ENCODE peak calls at places on chromosome 9, in five cellular contexts. One of them, this sample, is unnamed.

GRCh38 chr9:110126986-110127864 is 80.7 kb downstream of the C9orf152 start:
- DNase-seq in sigmoid colon: peak
- DNase-seq in HFF-Myc: no peak
- DNase-seq in progenitor cell of endocrine pancreas: no peak
- DNase-seq in fibroblast of mammary gland: peak
- DNase-seq in this sample: no peak

GRCh38 chr9:94139672-94140417 is 55.6 kb downstream of the PTPDC1 start:
- DNase-seq in sigmoid colon: peak
- DNase-seq in fibroblast of mammary gland: peak
- DNase-seq in HFF-Myc: peak
- DNase-seq in progenitor cell of endocrine pancreas: no peak
- DNase-seq in this sample: no peak

GRCh38 chr9:111937781-111938426 is 41.3 kb downstream of the UGCG start:
- DNase-seq in progenitor cell of endocrine pancreas: no peak
- DNase-seq in sigmoid colon: no peak
- DNase-seq in fibroblast of mammary gland: peak
- DNase-seq in HFF-Myc: no peak
- DNase-seq in this sample: no peak

GRCh38 chr9:91795500-91796241 is 154.4 kb downstream of the ROR2 start:
- DNase-seq in fibroblast of mammary gland: peak
- DNase-seq in sigmoid colon: peak
- DNase-seq in progenitor cell of endocrine pancreas: no peak
- DNase-seq in HFF-Myc: no peak
- DNase-seq in this sample: peak

GRCh38 chr9:74497750-74498615 is 848 bp downstream of the RORB start:
- DNase-seq in progenitor cell of endocrine pancreas: no peak
- DNase-seq in HFF-Myc: no peak
- DNase-seq in sigmoid colon: no peak
- DNase-seq in fibroblast of mammary gland: peak
- DNase-seq in this sample: peak

GRCh38 chr9:112831281-112831851 is 59.3 kb downstream of the SLC46A2 start:
- DNase-seq in fibroblast of mammary gland: no peak
- DNase-seq in progenitor cell of endocrine pancreas: no peak
- DNase-seq in sigmoid colon: no peak
- DNase-seq in HFF-Myc: no peak
- DNase-seq in this sample: no peak

GRCh38 chr9:21684831-21685362 is 117.5 kb upstream of the MTAP start:
- DNase-seq in progenitor cell of endocrine pancreas: no peak
- DNase-seq in sigmoid colon: no peak
- DNase-seq in HFF-Myc: no peak
- DNase-seq in fibroblast of mammary gland: peak
- DNase-seq in this sample: no peak

GRCh38 chr9:21864505-21864904 is 62.1 kb downstream of the MTAP start:
- DNase-seq in HFF-Myc: no peak
- DNase-seq in progenitor cell of endocrine pancreas: no peak
- DNase-seq in sigmoid colon: no peak
- DNase-seq in fibroblast of mammary gland: no peak
- DNase-seq in this sample: no peak

GRCh38 chr9:110161940-110162339 is 46.0 kb downstream of the C9orf152 start:
- DNase-seq in fibroblast of mammary gland: no peak
- DNase-seq in sigmoid colon: no peak
- DNase-seq in progenitor cell of endocrine pancreas: no peak
- DNase-seq in HFF-Myc: no peak
- DNase-seq in this sample: no peak

GRCh38 chr9:76372345-76372744 is 21.9 kb downstream of the RFK start:
- DNase-seq in HFF-Myc: no peak
- DNase-seq in progenitor cell of endocrine pancreas: no peak
- DNase-seq in fibroblast of mammary gland: no peak
- DNase-seq in sigmoid colon: no peak
- DNase-seq in this sample: no peak

GRCh38 chr9:82675605-82676004 is 387.3 kb downstream of the RASEF start:
- DNase-seq in HFF-Myc: no peak
- DNase-seq in fibroblast of mammary gland: no peak
- DNase-seq in sigmoid colon: no peak
- DNase-seq in progenitor cell of endocrine pancreas: no peak
- DNase-seq in this sample: no peak

GRCh38 chr9:92481029-92481633 is 1.2 kb downstream of the ASPN start:
- DNase-seq in progenitor cell of endocrine pancreas: no peak
- DNase-seq in sigmoid colon: no peak
- DNase-seq in fibroblast of mammary gland: peak
- DNase-seq in HFF-Myc: no peak
- DNase-seq in this sample: no peak

GRCh38 chr9:28394774-28395173 is 821.5 kb upstream of the C9orf72 start:
- DNase-seq in fibroblast of mammary gland: no peak
- DNase-seq in sigmoid colon: no peak
- DNase-seq in progenitor cell of endocrine pancreas: no peak
- DNase-seq in HFF-Myc: no peak
- DNase-seq in this sample: no peak

GRCh38 chr9:88641471-88642240 is 106.7 kb downstream of the NXNL2 start:
- DNase-seq in fibroblast of mammary gland: no peak
- DNase-seq in progenitor cell of endocrine pancreas: no peak
- DNase-seq in HFF-Myc: no peak
- DNase-seq in sigmoid colon: no peak
- DNase-seq in this sample: no peak

GRCh38 chr9:128385493-128386205 is 14.5 kb downstream of the URM1 start:
- DNase-seq in progenitor cell of endocrine pancreas: no peak
- DNase-seq in sigmoid colon: no peak
- DNase-seq in fibroblast of mammary gland: peak
- DNase-seq in HFF-Myc: no peak
- DNase-seq in this sample: no peak

GRCh38 chr9:129237195-129237611 is 59.1 kb upstream of the IER5L start:
- DNase-seq in fibroblast of mammary gland: peak
- DNase-seq in progenitor cell of endocrine pancreas: no peak
- DNase-seq in HFF-Myc: peak
- DNase-seq in sigmoid colon: no peak
- DNase-seq in this sample: no peak

GRCh38 chr9:111613436-111614040 is 14.1 kb upstream of the PTGR1 start:
- DNase-seq in progenitor cell of endocrine pancreas: no peak
- DNase-seq in sigmoid colon: no peak
- DNase-seq in fibroblast of mammary gland: no peak
- DNase-seq in HFF-Myc: no peak
- DNase-seq in this sample: no peak

GRCh38 chr9:28234133-28234898 is 661.0 kb upstream of the C9orf72 start:
- DNase-seq in HFF-Myc: no peak
- DNase-seq in sigmoid colon: no peak
- DNase-seq in progenitor cell of endocrine pancreas: no peak
- DNase-seq in fibroblast of mammary gland: peak
- DNase-seq in this sample: no peak

GRCh38 chr9:86723351-86723750 is 224.0 kb downstream of the GAS1 start:
- DNase-seq in HFF-Myc: no peak
- DNase-seq in progenitor cell of endocrine pancreas: no peak
- DNase-seq in sigmoid colon: no peak
- DNase-seq in fibroblast of mammary gland: peak
- DNase-seq in this sample: no peak

GRCh38 chr9:73183917-73184861 is 32.5 kb downstream of the ANXA1 start:
- DNase-seq in progenitor cell of endocrine pancreas: no peak
- DNase-seq in fibroblast of mammary gland: peak
- DNase-seq in sigmoid colon: no peak
- DNase-seq in HFF-Myc: no peak
- DNase-seq in this sample: no peak

GRCh38 chr9:129405089-129405830 is 215.6 kb downstream of the C9orf50 start:
- DNase-seq in HFF-Myc: no peak
- DNase-seq in fibroblast of mammary gland: no peak
- DNase-seq in progenitor cell of endocrine pancreas: no peak
- DNase-seq in sigmoid colon: no peak
- DNase-seq in this sample: no peak

GRCh38 chr9:93053781-93054331 is 4.6 kb upstream of the SUSD3 start:
- DNase-seq in sigmoid colon: no peak
- DNase-seq in progenitor cell of endocrine pancreas: no peak
- DNase-seq in HFF-Myc: no peak
- DNase-seq in fibroblast of mammary gland: no peak
- DNase-seq in this sample: no peak

GRCh38 chr9:133878402-133878801 is 113.7 kb downstream of the VAV2 start:
- DNase-seq in progenitor cell of endocrine pancreas: no peak
- DNase-seq in HFF-Myc: no peak
- DNase-seq in sigmoid colon: no peak
- DNase-seq in fibroblast of mammary gland: no peak
- DNase-seq in this sample: no peak

GRCh38 chr9:124392254-124392653 is 23.0 kb downstream of the PSMB7 start:
- DNase-seq in progenitor cell of endocrine pancreas: no peak
- DNase-seq in fibroblast of mammary gland: no peak
- DNase-seq in sigmoid colon: no peak
- DNase-seq in HFF-Myc: no peak
- DNase-seq in this sample: no peak

GRCh38 chr9:114888599-114888998 is 41.8 kb downstream of the TNFSF8 start:
- DNase-seq in fibroblast of mammary gland: no peak
- DNase-seq in progenitor cell of endocrine pancreas: no peak
- DNase-seq in sigmoid colon: no peak
- DNase-seq in HFF-Myc: no peak
- DNase-seq in this sample: peak

GRCh38 chr9:6007770-6008168 is 7.7 kb downstream of the RANBP6 start:
- DNase-seq in sigmoid colon: peak
- DNase-seq in HFF-Myc: no peak
- DNase-seq in progenitor cell of endocrine pancreas: peak
- DNase-seq in fibroblast of mammary gland: peak
- DNase-seq in this sample: peak

GRCh38 chr9:36572515-36573418 is at the start of gene MELK:
- DNase-seq in fibroblast of mammary gland: peak
- DNase-seq in progenitor cell of endocrine pancreas: peak
- DNase-seq in sigmoid colon: peak
- DNase-seq in HFF-Myc: no peak
- DNase-seq in this sample: peak

GRCh38 chr9:36571333-36571732 is 1.4 kb upstream of the MELK start:
- DNase-seq in sigmoid colon: no peak
- DNase-seq in fibroblast of mammary gland: no peak
- DNase-seq in HFF-Myc: no peak
- DNase-seq in progenitor cell of endocrine pancreas: no peak
- DNase-seq in this sample: no peak

GRCh38 chr9:36576866-36577265 is 4.2 kb downstream of the MELK start:
- DNase-seq in sigmoid colon: no peak
- DNase-seq in progenitor cell of endocrine pancreas: no peak
- DNase-seq in HFF-Myc: no peak
- DNase-seq in fibroblast of mammary gland: no peak
- DNase-seq in this sample: no peak

DNA sequence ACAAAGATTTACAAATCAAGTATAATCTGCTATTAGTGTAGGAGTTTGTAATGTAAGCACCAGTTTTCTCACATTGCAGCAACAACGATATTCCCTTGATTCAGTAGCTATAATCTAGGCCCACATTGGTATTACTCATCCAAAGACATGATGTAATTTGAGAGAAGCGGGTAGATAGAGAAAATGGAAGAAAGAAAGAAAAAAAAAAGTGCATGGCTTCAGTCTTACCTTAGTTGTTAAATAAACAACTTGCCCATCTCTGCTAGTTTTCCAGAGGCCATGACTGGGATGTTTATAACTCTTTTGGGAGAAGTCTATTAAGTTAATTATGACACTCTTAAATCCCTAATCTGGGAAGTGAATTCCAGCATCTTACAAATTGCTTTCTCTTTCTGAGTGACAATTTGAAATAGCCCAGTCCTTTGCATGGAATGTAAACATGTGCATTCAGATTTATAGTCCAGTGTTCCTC is 2.8 kb downstream of the MELK start:
- DNase-seq in HFF-Myc: no peak
- DNase-seq in progenitor cell of endocrine pancreas: no peak
- DNase-seq in sigmoid colon: no peak
- DNase-seq in fibroblast of mammary gland: peak
- DNase-seq in this sample: no peak
- TF ChIP-seq CTCF in HFF-Myc: no peak
- TF ChIP-seq CTCF in progenitor cell of endocrine pancreas: no peak
- TF ChIP-seq CTCF in sigmoid colon: no peak
- TF ChIP-seq CTCF in fibroblast of mammary gland: no peak
- TF ChIP-seq CTCF in this sample: no peak

DNA sequence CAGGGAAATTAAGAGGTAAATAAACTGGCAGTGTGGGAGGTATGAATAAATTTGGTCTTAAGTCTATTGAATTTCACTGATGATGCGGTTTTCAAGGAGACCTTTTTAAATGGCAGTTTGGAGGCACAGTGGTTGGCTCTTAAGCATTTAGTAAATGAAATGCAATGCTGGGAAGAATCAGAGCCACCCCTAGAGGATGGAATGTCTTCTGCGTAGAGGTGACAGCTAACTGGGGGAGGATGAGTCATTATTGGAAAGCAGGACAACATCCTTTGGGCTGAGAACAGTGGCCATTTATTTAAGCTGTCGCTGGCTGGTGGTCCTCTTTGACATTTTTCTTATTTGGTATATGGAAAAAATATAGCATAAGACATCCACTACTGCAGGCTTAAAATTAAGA is 163.2 kb downstream of the SH3GL2 start:
- DNase-seq in HFF-Myc: no peak
- DNase-seq in sigmoid colon: no peak
- DNase-seq in progenitor cell of endocrine pancreas: no peak
- DNase-seq in fibroblast of mammary gland: no peak
- DNase-seq in this sample: no peak
- TF ChIP-seq CTCF in HFF-Myc: peak
- TF ChIP-seq CTCF in sigmoid colon: no peak
- TF ChIP-seq CTCF in progenitor cell of endocrine pancreas: no peak
- TF ChIP-seq CTCF in fibroblast of mammary gland: peak
- TF ChIP-seq CTCF in this sample: peak

GRCh38 chr9:77789891-77790290 is 141.8 kb upstream of the GNA14 start:
- DNase-seq in sigmoid colon: no peak
- DNase-seq in HFF-Myc: no peak
- DNase-seq in fibroblast of mammary gland: no peak
- DNase-seq in progenitor cell of endocrine pancreas: no peak
- DNase-seq in this sample: no peak

DNA sequence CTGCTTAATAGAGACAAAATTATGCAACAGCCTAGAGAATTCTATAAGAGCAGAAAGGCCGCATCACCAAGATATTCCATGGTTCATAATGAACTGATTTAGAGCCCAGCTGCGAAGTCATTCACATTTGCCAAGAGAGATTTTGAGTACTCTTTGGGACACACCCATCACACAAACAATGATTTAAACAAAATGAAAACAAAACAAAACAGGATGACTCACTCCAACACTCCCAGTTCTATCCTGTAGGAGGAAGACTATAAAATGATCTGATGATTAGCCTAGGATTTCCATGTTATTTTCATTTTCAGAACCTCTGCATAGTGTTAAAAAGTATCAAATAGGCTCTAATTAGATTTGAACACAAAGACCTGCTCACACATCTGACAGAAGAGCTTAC is 145.8 kb upstream of the GNA14 start:
- DNase-seq in fibroblast of mammary gland: peak
- DNase-seq in HFF-Myc: peak
- DNase-seq in sigmoid colon: no peak
- DNase-seq in progenitor cell of endocrine pancreas: no peak
- DNase-seq in this sample: no peak
- TF ChIP-seq CTCF in fibroblast of mammary gland: peak
- TF ChIP-seq CTCF in HFF-Myc: no peak
- TF ChIP-seq CTCF in sigmoid colon: no peak
- TF ChIP-seq CTCF in progenitor cell of endocrine pancreas: no peak
- TF ChIP-seq CTCF in this sample: no peak

GRCh38 chr9:136092741-136093140 is 2.3 kb downstream of the NACC2 start:
- DNase-seq in sigmoid colon: no peak
- DNase-seq in fibroblast of mammary gland: no peak
- DNase-seq in HFF-Myc: no peak
- DNase-seq in progenitor cell of endocrine pancreas: no peak
- DNase-seq in this sample: no peak

GRCh38 chr9:136091582-136092352 is 3.3 kb downstream of the NACC2 start:
- DNase-seq in fibroblast of mammary gland: no peak
- DNase-seq in progenitor cell of endocrine pancreas: no peak
- DNase-seq in HFF-Myc: no peak
- DNase-seq in sigmoid colon: no peak
- DNase-seq in this sample: no peak

GRCh38 chr9:136093331-136093986 is 1.6 kb downstream of the NACC2 start:
- DNase-seq in sigmoid colon: no peak
- DNase-seq in HFF-Myc: no peak
- DNase-seq in progenitor cell of endocrine pancreas: no peak
- DNase-seq in fibroblast of mammary gland: peak
- DNase-seq in this sample: peak

GRCh38 chr9:136090768-136091581 is 4.1 kb downstream of the NACC2 start:
- DNase-seq in sigmoid colon: peak
- DNase-seq in HFF-Myc: no peak
- DNase-seq in progenitor cell of endocrine pancreas: no peak
- DNase-seq in fibroblast of mammary gland: no peak
- DNase-seq in this sample: no peak

GRCh38 chr9:136092353-136092650 is 2.8 kb downstream of the NACC2 start:
- DNase-seq in HFF-Myc: no peak
- DNase-seq in progenitor cell of endocrine pancreas: no peak
- DNase-seq in fibroblast of mammary gland: no peak
- DNase-seq in sigmoid colon: no peak
- DNase-seq in this sample: no peak
- TF ChIP-seq CTCF in HFF-Myc: no peak
- TF ChIP-seq CTCF in progenitor cell of endocrine pancreas: no peak
- TF ChIP-seq CTCF in fibroblast of mammary gland: no peak
- TF ChIP-seq CTCF in sigmoid colon: no peak
- TF ChIP-seq CTCF in this sample: no peak

This sample was measured in nephron progenitor cell.